ENCODE peak calls at places on chromosomes 2 and 18, in ten cellular contexts. Y is mesothelial cell of epicardium; S is activated CD8-positive, alpha-beta memory T cell treated with anti-CD3 and anti-CD28 coated beads for 24 hours; X is fibroblast of lung; V is amniotic stem cell; Q is GM23248; H is germinal center; P is fibroblast of the conjunctiva; E is myocyte; K is GM20000. A is an unnamed sample.

GRCh38 chr2:1622521-1623200 is 121.7 kb downstream of the PXDN start:
- DNase-seq in Y (no peak), S (no peak), X (no peak), V (no peak), Q (no peak), H (no peak), P (no peak), E (no peak), K (no peak), A (no peak)

GRCh38 chr18:30556112-30556511 is 486.4 kb downstream of the DSC3 start:
- DNase-seq in Y (no peak), S (no peak), X (no peak), V (no peak), Q (no peak), H (no peak), P (no peak), E (no peak), K (no peak), A (no peak)

GRCh38 chr2:15797946-15798281 is 142.4 kb upstream of the MYCN start:
- DNase-seq in Y (no peak), S (no peak), X (no peak), V (no peak), Q (no peak), H (no peak), P (no peak), E (no peak), K (no peak), A (no peak)

GRCh38 chr2:144256996-144257707 is 262.8 kb downstream of the ZEB2 start:
- DNase-seq in Y (no peak), S (no peak), X (peak), V (no peak), Q (peak), H (no peak), P (no peak), E (peak), K (no peak), A (no peak)

GRCh38 chr18:53261241-53261640 is 921.2 kb downstream of the DCC start:
- DNase-seq in Y (no peak), S (no peak), X (no peak), V (no peak), Q (no peak), H (no peak), P (no peak), E (no peak), K (no peak), A (no peak)

GRCh38 chr2:25170888-25171287 is 2.5 kb upstream of the POMC start:
- DNase-seq in Y (no peak), S (no peak), X (no peak), V (no peak), Q (no peak), H (no peak), P (no peak), E (no peak), K (no peak), A (no peak)

GRCh38 chr2:74417763-74418162 is 3.7 kb downstream of the C2orf81 start:
- DNase-seq in Y (no peak), S (no peak), X (no peak), V (no peak), Q (no peak), H (no peak), P (no peak), E (no peak), K (no peak), A (no peak)

GRCh38 chr2:217357886-217358620 is 498.2 kb upstream of the TNP1 start:
- DNase-seq in Y (no peak), S (no peak), X (no peak), V (no peak), Q (no peak), H (no peak), P (no peak), E (no peak), K (no peak), A (no peak)

GRCh38 chr2:152369176-152369860 is 34.3 kb downstream of the FMNL2 start:
- DNase-seq in Y (no peak), S (no peak), X (peak), V (no peak), Q (peak), H (no peak), P (peak), E (peak), K (no peak), A (no peak)

GRCh38 chr18:57954928-57955327 is 89.1 kb upstream of the NEDD4L start:
- DNase-seq in Y (no peak), S (no peak), X (no peak), V (no peak), Q (no peak), H (no peak), P (no peak), E (no peak), K (no peak), A (no peak)

GRCh38 chr2:58925676-58926081 is 684.6 kb upstream of the FANCL start:
- DNase-seq in Y (no peak), S (no peak), X (peak), V (no peak), Q (peak), H (no peak), P (peak), E (no peak), K (no peak), A (peak)

GRCh38 chr2:221111739-221112138 is 460.4 kb downstream of the EPHA4 start:
- DNase-seq in Y (no peak), S (no peak), X (no peak), V (no peak), Q (no peak), H (no peak), P (no peak), E (no peak), K (no peak), A (no peak)

GRCh38 chr18:79950440-79951341 is 762 bp downstream of the SLC66A2 start:
- DNase-seq in Y (no peak), S (no peak), X (peak), V (no peak), Q (peak), H (peak), P (no peak), E (peak), K (peak), A (no peak)

GRCh38 chr2:36088716-36089328 is 266.8 kb upstream of the CRIM1 start:
- DNase-seq in Y (no peak), S (no peak), X (no peak), V (no peak), Q (no peak), H (no peak), P (no peak), E (no peak), K (no peak), A (no peak)

GRCh38 chr2:46909771-46910419 is 5.7 kb downstream of the MCFD2 start:
- DNase-seq in Y (no peak), S (no peak), X (peak), V (peak), Q (peak), H (no peak), P (peak), E (peak), K (peak), A (no peak)

GRCh38 chr2:60794271-60794863 is 38.3 kb downstream of the PAPOLG start:
- DNase-seq in Y (no peak), S (no peak), X (no peak), V (no peak), Q (peak), H (peak), P (peak), E (peak), K (peak), A (peak)

GRCh38 chr18:7766817-7767216 is 199.7 kb downstream of the PTPRM start:
- DNase-seq in Y (no peak), S (no peak), X (no peak), V (no peak), Q (no peak), H (no peak), P (no peak), E (no peak), K (no peak), A (no peak)

GRCh38 chr18:46676162-46676830 is 19.3 kb upstream of the LOXHD1 start:
- DNase-seq in Y (no peak), S (no peak), X (peak), V (no peak), Q (peak), H (no peak), P (no peak), E (no peak), K (no peak), A (no peak)

GRCh38 chr2:50672286-50672685 is 359.6 kb downstream of the NRXN1 start:
- DNase-seq in Y (no peak), S (no peak), X (peak), V (no peak), Q (no peak), H (no peak), P (no peak), E (peak), K (no peak), A (no peak)